ENCODE peak calls at places on chromosome 1, in eight cellular contexts. One of them, this sample, is unnamed.

GRCh38 chr1:19009126-19009881 is 52.8 kb upstream of the IFFO2 start:
- DNase-seq in type B pancreatic cell: peak; percentile 45
- DNase-seq in GM13976: no peak
- DNase-seq in BE2C: no peak
- DNase-seq in colonic mucosa: no peak
- DNase-seq in kidney epithelial cell: no peak
- DNase-seq in neural progenitor cell: no peak
- DNase-seq in RWPE2: no peak
- DNase-seq in this sample: no peak

GRCh38 chr1:60863131-60863530 is 219.2 kb upstream of the NFIA start:
- DNase-seq in type B pancreatic cell: no peak
- DNase-seq in GM13976: no peak
- DNase-seq in BE2C: no peak
- DNase-seq in colonic mucosa: no peak
- DNase-seq in kidney epithelial cell: no peak
- DNase-seq in neural progenitor cell: no peak
- DNase-seq in RWPE2: no peak
- DNase-seq in this sample: no peak

GRCh38 chr1:110674337-110675059 is at the start of gene KCNA3:
- DNase-seq in type B pancreatic cell: peak; percentile 73
- DNase-seq in GM13976: peak; percentile 67
- DNase-seq in BE2C: peak; percentile 65
- DNase-seq in colonic mucosa: peak; percentile 31
- DNase-seq in kidney epithelial cell: no peak
- DNase-seq in neural progenitor cell: peak; percentile 91
- DNase-seq in RWPE2: peak; percentile 39
- DNase-seq in this sample: peak; percentile 82

GRCh38 chr1:230270185-230270939 is 155.8 kb downstream of the PGBD5 start:
- DNase-seq in type B pancreatic cell: no peak
- DNase-seq in GM13976: no peak
- DNase-seq in BE2C: no peak
- DNase-seq in colonic mucosa: no peak
- DNase-seq in kidney epithelial cell: no peak
- DNase-seq in neural progenitor cell: no peak
- DNase-seq in RWPE2: no peak
- DNase-seq in this sample: no peak

GRCh38 chr1:232999960-233000625 is 49.7 kb downstream of the NTPCR start:
- DNase-seq in type B pancreatic cell: no peak
- DNase-seq in GM13976: no peak
- DNase-seq in BE2C: no peak
- DNase-seq in colonic mucosa: no peak
- DNase-seq in kidney epithelial cell: no peak
- DNase-seq in neural progenitor cell: no peak
- DNase-seq in RWPE2: no peak
- DNase-seq in this sample: no peak

GRCh38 chr1:61392417-61393242 is 310.3 kb downstream of the NFIA start:
- DNase-seq in type B pancreatic cell: no peak
- DNase-seq in GM13976: no peak
- DNase-seq in BE2C: no peak
- DNase-seq in colonic mucosa: no peak
- DNase-seq in kidney epithelial cell: no peak
- DNase-seq in neural progenitor cell: peak; percentile 55
- DNase-seq in RWPE2: no peak
- DNase-seq in this sample: no peak

GRCh38 chr1:8439015-8439702 is 121.2 kb downstream of the SLC45A1 start:
- DNase-seq in type B pancreatic cell: no peak
- DNase-seq in GM13976: peak; percentile 78
- DNase-seq in BE2C: peak; percentile 72
- DNase-seq in colonic mucosa: peak; percentile 74
- DNase-seq in kidney epithelial cell: peak; percentile 60
- DNase-seq in neural progenitor cell: peak; percentile 80
- DNase-seq in RWPE2: no peak
- DNase-seq in this sample: peak; percentile 72

GRCh38 chr1:43309626-43310025 is 8.8 kb downstream of the TIE1 start:
- DNase-seq in type B pancreatic cell: no peak
- DNase-seq in GM13976: no peak
- DNase-seq in BE2C: no peak
- DNase-seq in colonic mucosa: no peak
- DNase-seq in kidney epithelial cell: no peak
- DNase-seq in neural progenitor cell: no peak
- DNase-seq in RWPE2: no peak
- DNase-seq in this sample: no peak

GRCh38 chr1:181016563-181016962 is 6.1 kb downstream of the STX6 start:
- DNase-seq in type B pancreatic cell: no peak
- DNase-seq in GM13976: no peak
- DNase-seq in BE2C: no peak
- DNase-seq in colonic mucosa: no peak
- DNase-seq in kidney epithelial cell: no peak
- DNase-seq in neural progenitor cell: no peak
- DNase-seq in RWPE2: no peak
- DNase-seq in this sample: no peak

GRCh38 chr1:41852091-41852490 is 66.6 kb downstream of the HIVEP3 start:
- DNase-seq in type B pancreatic cell: no peak
- DNase-seq in GM13976: no peak
- DNase-seq in BE2C: no peak
- DNase-seq in colonic mucosa: no peak
- DNase-seq in kidney epithelial cell: no peak
- DNase-seq in neural progenitor cell: no peak
- DNase-seq in RWPE2: no peak
- DNase-seq in this sample: no peak

GRCh38 chr1:236862615-236863211 is 67.6 kb downstream of the MTR start:
- DNase-seq in type B pancreatic cell: no peak
- DNase-seq in GM13976: no peak
- DNase-seq in BE2C: no peak
- DNase-seq in colonic mucosa: no peak
- DNase-seq in kidney epithelial cell: peak; percentile 26
- DNase-seq in neural progenitor cell: no peak
- DNase-seq in RWPE2: no peak
- DNase-seq in this sample: no peak

GRCh38 chr1:155569988-155570592 is 7.5 kb upstream of the ASH1L start:
- DNase-seq in type B pancreatic cell: no peak
- DNase-seq in GM13976: no peak
- DNase-seq in BE2C: no peak
- DNase-seq in colonic mucosa: no peak
- DNase-seq in kidney epithelial cell: no peak
- DNase-seq in neural progenitor cell: no peak
- DNase-seq in RWPE2: no peak
- DNase-seq in this sample: no peak

GRCh38 chr1:185734929-185735666 is 907 bp downstream of the HMCN1 start:
- DNase-seq in type B pancreatic cell: no peak
- DNase-seq in GM13976: no peak
- DNase-seq in BE2C: no peak
- DNase-seq in colonic mucosa: no peak
- DNase-seq in kidney epithelial cell: no peak
- DNase-seq in neural progenitor cell: peak; percentile 13
- DNase-seq in RWPE2: no peak
- DNase-seq in this sample: no peak

GRCh38 chr1:179293340-179294327 is at the start of gene SOAT1:
- DNase-seq in type B pancreatic cell: peak; percentile 95
- DNase-seq in GM13976: peak; percentile 95
- DNase-seq in BE2C: peak; percentile 98
- DNase-seq in colonic mucosa: peak; percentile 98
- DNase-seq in kidney epithelial cell: peak; percentile 37
- DNase-seq in neural progenitor cell: peak; percentile 97
- DNase-seq in RWPE2: peak; percentile 89
- DNase-seq in this sample: peak; percentile 97
- TF ChIP-seq CTCF in type B pancreatic cell: peak; percentile 45
- TF ChIP-seq CTCF in GM13976: no peak
- TF ChIP-seq CTCF in BE2C: no peak
- TF ChIP-seq CTCF in colonic mucosa: no peak
- TF ChIP-seq CTCF in kidney epithelial cell: no peak
- TF ChIP-seq CTCF in neural progenitor cell: peak; percentile 29
- TF ChIP-seq CTCF in RWPE2: peak; percentile 15
- TF ChIP-seq CTCF in this sample: peak; percentile 9

DNA sequence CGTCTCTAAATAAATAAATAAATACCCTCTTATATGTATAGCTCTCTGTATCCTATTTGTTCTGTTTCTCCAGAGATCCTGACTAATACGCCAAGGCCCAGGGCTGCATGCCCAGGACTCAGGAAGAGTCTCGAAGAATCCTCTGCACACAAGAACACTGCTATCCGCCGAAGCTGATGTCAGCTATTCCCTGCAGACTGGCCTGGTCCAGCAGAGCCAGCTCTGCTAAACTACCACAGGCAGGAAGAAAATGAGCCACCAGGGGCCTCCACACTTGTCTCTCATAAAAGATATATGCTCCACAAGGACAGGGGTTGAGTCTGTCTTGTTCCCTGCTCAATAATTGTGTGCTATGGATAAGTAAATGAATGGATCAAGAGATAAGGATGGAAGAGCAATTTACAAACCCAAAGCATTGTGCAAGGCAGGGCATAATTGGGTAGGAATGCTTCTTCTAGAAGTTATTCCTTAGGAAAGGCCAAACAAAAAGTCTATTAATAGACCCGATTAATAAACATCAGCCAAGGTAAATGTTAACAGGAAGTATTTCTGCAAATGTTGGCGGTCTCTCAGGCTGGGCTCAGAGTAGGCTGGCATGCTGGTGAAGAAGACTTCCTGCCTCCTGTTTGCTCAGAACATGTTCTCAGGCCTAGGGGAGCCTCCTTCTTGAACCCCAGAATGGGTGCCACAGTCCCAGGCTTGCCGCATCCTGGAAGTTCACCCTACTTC is 26.3 kb upstream of the MAN1C1 start:
- DNase-seq in type B pancreatic cell: no peak
- DNase-seq in GM13976: no peak
- DNase-seq in BE2C: peak; percentile 14
- DNase-seq in colonic mucosa: no peak
- DNase-seq in kidney epithelial cell: no peak
- DNase-seq in neural progenitor cell: no peak
- DNase-seq in RWPE2: no peak
- DNase-seq in this sample: no peak
- TF ChIP-seq CTCF in type B pancreatic cell: peak; percentile 28
- TF ChIP-seq CTCF in GM13976: no peak
- TF ChIP-seq CTCF in BE2C: peak; percentile 17
- TF ChIP-seq CTCF in colonic mucosa: no peak
- TF ChIP-seq CTCF in kidney epithelial cell: no peak
- TF ChIP-seq CTCF in neural progenitor cell: no peak
- TF ChIP-seq CTCF in RWPE2: no peak
- TF ChIP-seq CTCF in this sample: no peak

GRCh38 chr1:159854693-159855192 is 7.7 kb downstream of the VSIG8 start:
- DNase-seq in type B pancreatic cell: peak; percentile 82
- DNase-seq in GM13976: peak; percentile 78
- DNase-seq in BE2C: peak; percentile 82
- DNase-seq in colonic mucosa: peak; percentile 87
- DNase-seq in kidney epithelial cell: no peak
- DNase-seq in neural progenitor cell: no peak
- DNase-seq in RWPE2: peak; percentile 76
- DNase-seq in this sample: peak; percentile 83
- TF ChIP-seq CTCF in type B pancreatic cell: peak; percentile 35
- TF ChIP-seq CTCF in GM13976: no peak
- TF ChIP-seq CTCF in BE2C: no peak
- TF ChIP-seq CTCF in colonic mucosa: no peak
- TF ChIP-seq CTCF in kidney epithelial cell: no peak
- TF ChIP-seq CTCF in neural progenitor cell: no peak
- TF ChIP-seq CTCF in RWPE2: no peak
- TF ChIP-seq CTCF in this sample: no peak

GRCh38 chr1:226888021-226888420 is 17.6 kb downstream of the PSEN2 start:
- DNase-seq in type B pancreatic cell: no peak
- DNase-seq in GM13976: no peak
- DNase-seq in BE2C: no peak
- DNase-seq in colonic mucosa: no peak
- DNase-seq in kidney epithelial cell: no peak
- DNase-seq in neural progenitor cell: no peak
- DNase-seq in RWPE2: no peak
- DNase-seq in this sample: no peak

GRCh38 chr1:226890331-226891108 is 20.1 kb downstream of the PSEN2 start:
- DNase-seq in type B pancreatic cell: no peak
- DNase-seq in GM13976: no peak
- DNase-seq in BE2C: no peak
- DNase-seq in colonic mucosa: no peak
- DNase-seq in kidney epithelial cell: no peak
- DNase-seq in neural progenitor cell: no peak
- DNase-seq in RWPE2: no peak
- DNase-seq in this sample: no peak

GRCh38 chr1:226888816-226889215 is 18.4 kb downstream of the PSEN2 start:
- DNase-seq in type B pancreatic cell: no peak
- DNase-seq in GM13976: no peak
- DNase-seq in BE2C: no peak
- DNase-seq in colonic mucosa: no peak
- DNase-seq in kidney epithelial cell: no peak
- DNase-seq in neural progenitor cell: no peak
- DNase-seq in RWPE2: no peak
- DNase-seq in this sample: no peak

GRCh38 chr1:226891346-226891745 is 20.9 kb downstream of the PSEN2 start:
- DNase-seq in type B pancreatic cell: no peak
- DNase-seq in GM13976: no peak
- DNase-seq in BE2C: no peak
- DNase-seq in colonic mucosa: no peak
- DNase-seq in kidney epithelial cell: no peak
- DNase-seq in neural progenitor cell: no peak
- DNase-seq in RWPE2: no peak
- DNase-seq in this sample: no peak

DNA sequence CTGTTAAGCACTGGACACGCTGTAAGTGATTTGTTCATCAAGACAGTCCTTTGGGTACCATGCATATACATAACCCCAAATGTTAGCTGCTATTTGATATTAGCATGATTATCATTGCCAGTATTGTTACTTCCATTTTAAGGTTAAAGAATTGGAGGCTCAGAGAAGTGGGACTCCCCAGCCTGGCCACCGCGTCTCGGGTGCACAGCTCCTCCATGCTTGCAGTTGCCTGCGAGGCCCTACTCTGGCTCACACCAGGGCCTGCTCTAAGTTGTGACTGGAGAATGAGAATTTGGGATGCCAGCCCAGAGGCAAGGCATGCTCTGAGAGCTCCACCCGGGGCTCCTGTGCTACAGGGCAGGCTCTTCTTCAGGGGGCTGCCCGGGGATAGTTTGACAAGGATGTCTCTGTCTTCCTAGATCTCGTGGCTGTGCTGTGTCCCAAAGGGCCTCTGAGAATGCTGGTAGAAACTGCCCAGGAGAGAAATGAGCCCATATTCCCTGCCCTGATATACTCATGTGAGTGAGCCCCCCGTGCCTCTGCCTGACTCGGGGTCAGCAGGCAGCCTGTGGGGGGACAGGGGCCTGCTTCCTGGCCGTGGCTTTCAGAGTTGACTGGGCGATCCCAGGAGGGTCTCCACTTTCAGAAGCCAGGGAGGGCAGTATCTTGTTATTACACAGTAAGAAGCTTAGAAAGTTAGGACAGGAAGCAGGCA is 19.4 kb downstream of the PSEN2 start:
- DNase-seq in type B pancreatic cell: no peak
- DNase-seq in GM13976: no peak
- DNase-seq in BE2C: no peak
- DNase-seq in colonic mucosa: no peak
- DNase-seq in kidney epithelial cell: no peak
- DNase-seq in neural progenitor cell: no peak
- DNase-seq in RWPE2: no peak
- DNase-seq in this sample: no peak
- TF ChIP-seq CTCF in type B pancreatic cell: no peak
- TF ChIP-seq CTCF in GM13976: no peak
- TF ChIP-seq CTCF in BE2C: no peak
- TF ChIP-seq CTCF in colonic mucosa: no peak
- TF ChIP-seq CTCF in kidney epithelial cell: no peak
- TF ChIP-seq CTCF in neural progenitor cell: no peak
- TF ChIP-seq CTCF in RWPE2: no peak
- TF ChIP-seq CTCF in this sample: no peak

This sample was measured in nephron progenitor cell.